ENCODE peak calls at places on chromosomes 11 and 22, in nine cellular contexts. One of them, this sample, is unnamed.

GRCh38 chr11:68798221-68798813 is 43.4 kb downstream of the CPT1A start:
- DNase-seq in bronchial epithelial cell: no peak
- DNase-seq in lower leg skin: no peak
- DNase-seq in CD8-positive, alpha-beta T cell: peak
- DNase-seq in fibroblast of pulmonary artery: peak
- DNase-seq in colonic mucosa: peak
- DNase-seq in NB4: peak
- DNase-seq in tibial nerve: no peak
- DNase-seq in Peyer's patch: peak
- DNase-seq in this sample: peak

GRCh38 chr11:66100272-66101037 is 30.4 kb downstream of the PACS1 start:
- DNase-seq in fibroblast of pulmonary artery: peak
- DNase-seq in tibial nerve: peak
- DNase-seq in bronchial epithelial cell: peak
- DNase-seq in lower leg skin: peak
- DNase-seq in NB4: peak
- DNase-seq in Peyer's patch: peak
- DNase-seq in colonic mucosa: peak
- DNase-seq in CD8-positive, alpha-beta T cell: peak
- DNase-seq in this sample: no peak

GRCh38 chr22:38494498-38494897 is 11.6 kb downstream of the DDX17 start:
- DNase-seq in tibial nerve: no peak
- DNase-seq in fibroblast of pulmonary artery: peak
- DNase-seq in colonic mucosa: no peak
- DNase-seq in lower leg skin: no peak
- DNase-seq in CD8-positive, alpha-beta T cell: no peak
- DNase-seq in bronchial epithelial cell: no peak
- DNase-seq in Peyer's patch: no peak
- DNase-seq in NB4: no peak
- DNase-seq in this sample: no peak

GRCh38 chr11:66987158-66987620 is 12.1 kb downstream of the C11orf86 start:
- DNase-seq in CD8-positive, alpha-beta T cell: no peak
- DNase-seq in tibial nerve: no peak
- DNase-seq in fibroblast of pulmonary artery: no peak
- DNase-seq in NB4: peak
- DNase-seq in Peyer's patch: no peak
- DNase-seq in colonic mucosa: no peak
- DNase-seq in lower leg skin: no peak
- DNase-seq in bronchial epithelial cell: no peak
- DNase-seq in this sample: no peak

GRCh38 chr11:120135838-120136237 is 2.1 kb downstream of the TRIM29 start:
- DNase-seq in CD8-positive, alpha-beta T cell: no peak
- DNase-seq in bronchial epithelial cell: peak
- DNase-seq in lower leg skin: no peak
- DNase-seq in colonic mucosa: peak
- DNase-seq in NB4: no peak
- DNase-seq in Peyer's patch: no peak
- DNase-seq in fibroblast of pulmonary artery: no peak
- DNase-seq in tibial nerve: peak
- DNase-seq in this sample: no peak

GRCh38 chr11:86171627-86172026 is 72.9 kb upstream of the EED start:
- DNase-seq in CD8-positive, alpha-beta T cell: no peak
- DNase-seq in fibroblast of pulmonary artery: no peak
- DNase-seq in colonic mucosa: no peak
- DNase-seq in tibial nerve: no peak
- DNase-seq in lower leg skin: no peak
- DNase-seq in NB4: no peak
- DNase-seq in bronchial epithelial cell: no peak
- DNase-seq in Peyer's patch: no peak
- DNase-seq in this sample: no peak

GRCh38 chr22:39171623-39172264 is 19.3 kb upstream of the CBX7 start:
- DNase-seq in Peyer's patch: no peak
- DNase-seq in bronchial epithelial cell: no peak
- DNase-seq in fibroblast of pulmonary artery: no peak
- DNase-seq in lower leg skin: peak
- DNase-seq in NB4: no peak
- DNase-seq in tibial nerve: no peak
- DNase-seq in CD8-positive, alpha-beta T cell: no peak
- DNase-seq in colonic mucosa: no peak
- DNase-seq in this sample: no peak

GRCh38 chr11:124623861-124624525 is 1.3 kb downstream of the TBRG1 start:
- DNase-seq in NB4: no peak
- DNase-seq in lower leg skin: no peak
- DNase-seq in bronchial epithelial cell: no peak
- DNase-seq in fibroblast of pulmonary artery: no peak
- DNase-seq in colonic mucosa: no peak
- DNase-seq in Peyer's patch: no peak
- DNase-seq in CD8-positive, alpha-beta T cell: no peak
- DNase-seq in tibial nerve: no peak
- DNase-seq in this sample: no peak

GRCh38 chr11:1936781-1937615 is 10.1 kb upstream of the MRPL23 start:
- DNase-seq in tibial nerve: no peak
- DNase-seq in fibroblast of pulmonary artery: no peak
- DNase-seq in Peyer's patch: no peak
- DNase-seq in colonic mucosa: no peak
- DNase-seq in bronchial epithelial cell: no peak
- DNase-seq in lower leg skin: peak
- DNase-seq in CD8-positive, alpha-beta T cell: no peak
- DNase-seq in NB4: no peak
- DNase-seq in this sample: no peak

GRCh38 chr11:1934326-1935155 is 12.6 kb upstream of the MRPL23 start:
- DNase-seq in colonic mucosa: no peak
- DNase-seq in NB4: peak
- DNase-seq in lower leg skin: no peak
- DNase-seq in bronchial epithelial cell: no peak
- DNase-seq in tibial nerve: no peak
- DNase-seq in CD8-positive, alpha-beta T cell: no peak
- DNase-seq in fibroblast of pulmonary artery: no peak
- DNase-seq in Peyer's patch: no peak
- DNase-seq in this sample: no peak

GRCh38 chr11:1936072-1936780 is 10.9 kb upstream of the MRPL23 start:
- DNase-seq in lower leg skin: peak
- DNase-seq in tibial nerve: no peak
- DNase-seq in colonic mucosa: no peak
- DNase-seq in Peyer's patch: no peak
- DNase-seq in fibroblast of pulmonary artery: no peak
- DNase-seq in bronchial epithelial cell: no peak
- DNase-seq in CD8-positive, alpha-beta T cell: no peak
- DNase-seq in NB4: no peak
- DNase-seq in this sample: no peak

GRCh38 chr11:1933416-1934325 is 13.5 kb upstream of the MRPL23 start:
- DNase-seq in NB4: no peak
- DNase-seq in CD8-positive, alpha-beta T cell: no peak
- DNase-seq in fibroblast of pulmonary artery: no peak
- DNase-seq in colonic mucosa: no peak
- DNase-seq in tibial nerve: no peak
- DNase-seq in Peyer's patch: no peak
- DNase-seq in bronchial epithelial cell: no peak
- DNase-seq in lower leg skin: no peak
- DNase-seq in this sample: no peak

DNA sequence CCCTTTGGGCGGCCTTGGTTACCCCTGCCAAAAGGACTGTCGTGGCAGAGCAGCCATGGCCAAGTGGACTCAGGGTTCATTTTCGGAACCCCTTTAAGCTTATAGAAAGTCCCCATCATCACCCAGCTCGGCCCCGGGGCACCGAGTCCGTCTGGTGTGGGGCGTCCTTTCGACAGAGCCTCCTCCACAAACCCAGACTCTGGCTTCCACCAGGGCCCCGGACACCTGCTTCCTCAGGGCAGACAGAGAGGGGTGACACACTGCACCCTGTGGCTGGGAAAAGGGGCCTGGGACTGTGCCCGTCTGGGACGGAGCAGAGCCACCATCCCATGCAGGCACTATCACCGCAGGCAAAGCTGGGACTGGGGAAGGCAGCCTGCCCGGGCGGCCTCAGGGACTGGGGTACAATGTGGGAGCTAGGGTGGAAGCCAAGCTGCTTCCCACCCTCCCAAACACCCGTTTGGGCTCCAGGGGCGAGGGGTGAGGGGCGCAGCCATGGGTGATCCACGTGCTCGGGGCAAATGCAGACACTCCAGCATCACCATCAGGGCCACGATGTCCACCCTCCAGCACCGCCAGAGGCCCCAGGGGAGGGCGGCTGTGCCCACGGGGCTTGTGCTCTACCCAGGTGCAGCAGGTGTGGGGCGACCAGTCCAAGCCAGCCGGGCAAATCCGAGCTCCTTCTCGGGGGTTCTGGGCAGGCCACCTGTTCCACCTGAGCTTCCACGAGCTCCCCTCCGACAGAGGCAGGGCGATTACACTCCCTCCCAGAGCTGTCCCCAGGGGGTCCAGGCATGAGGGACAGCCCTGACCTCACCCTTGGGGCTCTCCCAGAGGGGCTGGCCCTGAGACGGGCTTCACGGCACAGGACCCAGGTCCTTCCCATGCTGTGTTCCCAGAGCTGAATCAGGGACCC is 11.7 kb upstream of the MRPL23 start:
- DNase-seq in lower leg skin: peak
- DNase-seq in fibroblast of pulmonary artery: no peak
- DNase-seq in bronchial epithelial cell: no peak
- DNase-seq in Peyer's patch: no peak
- DNase-seq in colonic mucosa: no peak
- DNase-seq in NB4: no peak
- DNase-seq in tibial nerve: no peak
- DNase-seq in CD8-positive, alpha-beta T cell: no peak
- DNase-seq in this sample: no peak
- TF ChIP-seq CTCF in lower leg skin: no peak
- TF ChIP-seq CTCF in fibroblast of pulmonary artery: no peak
- TF ChIP-seq CTCF in bronchial epithelial cell: no peak
- TF ChIP-seq CTCF in Peyer's patch: no peak
- TF ChIP-seq CTCF in colonic mucosa: no peak
- TF ChIP-seq CTCF in NB4: no peak
- TF ChIP-seq CTCF in tibial nerve: no peak
- TF ChIP-seq CTCF in CD8-positive, alpha-beta T cell: no peak
- TF ChIP-seq CTCF in this sample: no peak

DNA sequence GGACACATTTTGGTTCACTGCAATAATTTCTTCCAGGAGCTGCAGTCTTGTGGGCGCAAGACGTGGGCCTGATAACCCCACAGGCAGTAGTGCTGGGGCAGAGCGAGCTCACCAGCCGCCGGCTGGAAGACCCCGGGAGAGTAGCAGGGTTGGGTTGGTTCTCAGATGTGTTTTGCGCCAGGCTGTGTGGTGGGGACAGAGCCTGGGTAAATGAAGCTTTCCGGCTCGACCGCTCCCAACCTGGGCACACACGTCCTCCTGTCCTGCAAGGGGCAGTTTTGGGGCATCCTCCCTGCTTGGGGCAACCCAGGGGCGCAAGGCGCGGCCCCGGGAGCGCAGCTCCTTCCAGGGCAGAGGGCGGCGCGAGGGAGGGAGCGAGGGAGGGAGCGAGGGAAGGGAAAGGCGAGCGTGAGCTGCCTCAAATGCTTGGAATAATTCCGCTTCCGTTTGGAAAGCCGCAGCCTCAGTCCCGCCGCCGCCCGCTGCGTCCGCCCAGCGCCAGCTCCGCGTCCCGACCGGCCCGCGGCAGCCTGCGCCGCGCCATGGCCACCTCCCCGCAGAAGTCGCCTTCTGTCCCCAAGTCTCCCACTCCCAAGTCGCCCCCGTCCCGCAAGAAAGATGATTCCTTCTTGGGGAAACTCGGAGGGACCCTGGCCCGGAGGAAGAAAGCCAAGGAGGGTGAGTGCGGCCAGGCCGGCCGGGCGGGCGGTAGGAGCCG is at the start of gene PARVA:
- DNase-seq in lower leg skin: peak
- DNase-seq in tibial nerve: peak
- DNase-seq in Peyer's patch: peak
- DNase-seq in NB4: no peak
- DNase-seq in colonic mucosa: peak
- DNase-seq in fibroblast of pulmonary artery: peak
- DNase-seq in CD8-positive, alpha-beta T cell: no peak
- DNase-seq in bronchial epithelial cell: peak
- DNase-seq in this sample: peak
- TF ChIP-seq CTCF in lower leg skin: no peak
- TF ChIP-seq CTCF in tibial nerve: peak
- TF ChIP-seq CTCF in Peyer's patch: no peak
- TF ChIP-seq CTCF in NB4: no peak
- TF ChIP-seq CTCF in colonic mucosa: no peak
- TF ChIP-seq CTCF in fibroblast of pulmonary artery: no peak
- TF ChIP-seq CTCF in CD8-positive, alpha-beta T cell: no peak
- TF ChIP-seq CTCF in bronchial epithelial cell: no peak
- TF ChIP-seq CTCF in this sample: no peak

GRCh38 chr11:74845978-74846517 is 97.4 kb downstream of the RNF169 start:
- DNase-seq in colonic mucosa: no peak
- DNase-seq in lower leg skin: no peak
- DNase-seq in NB4: no peak
- DNase-seq in CD8-positive, alpha-beta T cell: no peak
- DNase-seq in bronchial epithelial cell: no peak
- DNase-seq in fibroblast of pulmonary artery: no peak
- DNase-seq in tibial nerve: no peak
- DNase-seq in Peyer's patch: no peak
- DNase-seq in this sample: no peak

GRCh38 chr11:74844865-74845264 is 96.2 kb downstream of the RNF169 start:
- DNase-seq in Peyer's patch: no peak
- DNase-seq in CD8-positive, alpha-beta T cell: no peak
- DNase-seq in lower leg skin: no peak
- DNase-seq in colonic mucosa: no peak
- DNase-seq in bronchial epithelial cell: no peak
- DNase-seq in NB4: no peak
- DNase-seq in fibroblast of pulmonary artery: no peak
- DNase-seq in tibial nerve: no peak
- DNase-seq in this sample: no peak

GRCh38 chr11:74844072-74844471 is 95.4 kb downstream of the RNF169 start:
- DNase-seq in NB4: no peak
- DNase-seq in lower leg skin: no peak
- DNase-seq in bronchial epithelial cell: no peak
- DNase-seq in fibroblast of pulmonary artery: no peak
- DNase-seq in colonic mucosa: no peak
- DNase-seq in tibial nerve: no peak
- DNase-seq in CD8-positive, alpha-beta T cell: no peak
- DNase-seq in Peyer's patch: no peak
- DNase-seq in this sample: no peak

GRCh38 chr11:74847895-74848294 is 99.2 kb downstream of the RNF169 start:
- DNase-seq in Peyer's patch: no peak
- DNase-seq in fibroblast of pulmonary artery: no peak
- DNase-seq in lower leg skin: no peak
- DNase-seq in colonic mucosa: no peak
- DNase-seq in CD8-positive, alpha-beta T cell: no peak
- DNase-seq in bronchial epithelial cell: no peak
- DNase-seq in tibial nerve: no peak
- DNase-seq in NB4: no peak
- DNase-seq in this sample: no peak

GRCh38 chr11:74846770-74847169 is 98.1 kb downstream of the RNF169 start:
- DNase-seq in CD8-positive, alpha-beta T cell: no peak
- DNase-seq in bronchial epithelial cell: peak
- DNase-seq in NB4: no peak
- DNase-seq in lower leg skin: no peak
- DNase-seq in Peyer's patch: no peak
- DNase-seq in fibroblast of pulmonary artery: peak
- DNase-seq in colonic mucosa: no peak
- DNase-seq in tibial nerve: no peak
- DNase-seq in this sample: no peak
- TF ChIP-seq CTCF in CD8-positive, alpha-beta T cell: no peak
- TF ChIP-seq CTCF in bronchial epithelial cell: no peak
- TF ChIP-seq CTCF in NB4: no peak
- TF ChIP-seq CTCF in lower leg skin: no peak
- TF ChIP-seq CTCF in Peyer's patch: no peak
- TF ChIP-seq CTCF in fibroblast of pulmonary artery: peak
- TF ChIP-seq CTCF in colonic mucosa: no peak
- TF ChIP-seq CTCF in tibial nerve: no peak
- TF ChIP-seq CTCF in this sample: no peak

DNA sequence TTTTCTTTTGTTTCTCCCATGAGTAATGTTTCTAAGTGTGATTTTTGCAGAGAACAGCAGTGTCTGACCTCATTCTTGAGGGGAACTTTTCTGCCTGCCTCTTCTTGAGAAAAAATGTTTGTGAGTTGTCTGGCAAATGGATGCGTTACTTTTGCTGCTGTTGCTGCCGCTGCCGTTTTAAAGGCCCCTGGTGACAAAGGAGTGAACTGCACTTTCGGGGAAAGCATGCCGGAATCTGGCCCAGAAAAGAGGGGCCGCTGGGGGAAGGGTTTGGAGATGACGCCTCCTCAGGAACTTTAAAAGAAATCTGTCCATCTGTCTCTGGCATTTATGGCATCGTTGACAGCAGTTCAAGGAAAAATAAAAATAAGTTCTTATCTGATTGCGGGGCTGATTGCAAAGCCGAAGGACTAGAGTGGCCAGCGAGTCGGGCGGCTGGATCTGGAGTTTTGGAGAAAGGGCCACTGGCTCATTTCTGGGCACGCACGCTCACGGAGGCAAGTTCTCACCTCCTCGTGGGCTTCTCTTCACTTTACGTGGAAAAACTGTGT is 16.5 kb downstream of the ZBTB16 start:
- DNase-seq in fibroblast of pulmonary artery: peak
- DNase-seq in bronchial epithelial cell: peak
- DNase-seq in colonic mucosa: no peak
- DNase-seq in lower leg skin: peak
- DNase-seq in NB4: peak
- DNase-seq in tibial nerve: no peak
- DNase-seq in Peyer's patch: no peak
- DNase-seq in CD8-positive, alpha-beta T cell: peak
- DNase-seq in this sample: peak
- TF ChIP-seq CTCF in fibroblast of pulmonary artery: peak
- TF ChIP-seq CTCF in bronchial epithelial cell: peak
- TF ChIP-seq CTCF in colonic mucosa: peak
- TF ChIP-seq CTCF in lower leg skin: no peak
- TF ChIP-seq CTCF in NB4: peak
- TF ChIP-seq CTCF in tibial nerve: peak
- TF ChIP-seq CTCF in Peyer's patch: peak
- TF ChIP-seq CTCF in CD8-positive, alpha-beta T cell: peak
- TF ChIP-seq CTCF in this sample: peak

This sample was measured in neural crest cell.